ENCODE peak calls at places on chromosomes 13 and 19, in six cellular contexts. T is H1, F is HepG2, L is GM12892, S is K562, A is GM12878. N is an unnamed sample.

GRCh38 chr19:38667552-38668205 is 20.2 kb downstream of the ACTN4 start:
- DNase-seq in T (no peak), F (no peak), L (no peak), S (no peak), A (no peak), N (no peak)

GRCh38 chr19:43618921-43619261 is 538 bp downstream of the ZNF428 start:
- DNase-seq in T (no peak), F (peak), L (peak), S (no peak), A (peak), N (peak)

GRCh38 chr13:107835339-107836018 is 379.9 kb downstream of the LIG4 start:
- DNase-seq in T (no peak), F (no peak), L (no peak), S (no peak), A (no peak), N (no peak)

GRCh38 chr13:26198116-26198515 is 24.0 kb downstream of the RNF6 start:
- DNase-seq in T (no peak), F (no peak), L (no peak), S (no peak), A (no peak), N (no peak)

GRCh38 chr19:16025108-16026101 is 50.9 kb upstream of the TPM4 start:
- DNase-seq in T (no peak), F (peak), L (no peak), S (peak), A (no peak), N (no peak)

GRCh38 chr13:109344552-109345157 is 441.7 kb downstream of the IRS2 start:
- DNase-seq in T (no peak), F (peak), L (no peak), S (no peak), A (no peak), N (no peak)

GRCh38 chr19:10514211-10515145 is 2.8 kb downstream of the S1PR5 start:
- DNase-seq in T (no peak), F (no peak), L (no peak), S (no peak), A (no peak), N (no peak)

GRCh38 chr19:7868326-7868670 is 5.9 kb downstream of the PRR36 start:
- DNase-seq in T (no peak), F (no peak), L (no peak), S (peak), A (no peak), N (no peak)

GRCh38 chr19:44055870-44056269 is 4.0 kb downstream of the ZNF223 start:
- DNase-seq in T (no peak), F (no peak), L (no peak), S (no peak), A (no peak), N (no peak)

GRCh38 chr19:34430738-34431625 is 2.8 kb downstream of the UBA2 start:
- DNase-seq in T (no peak), F (peak), L (peak), S (peak), A (no peak), N (peak)

GRCh38 chr19:328025-328505 is 16.5 kb downstream of the MIER2 start:
- DNase-seq in T (no peak), F (no peak), L (no peak), S (no peak), A (no peak), N (no peak)

GRCh38 chr13:91664036-91664435 is 265.6 kb downstream of the GPC5 start:
- DNase-seq in T (no peak), F (no peak), L (no peak), S (no peak), A (no peak), N (no peak)

GRCh38 chr19:13839193-13839937 is 37.6 kb upstream of the NANOS3 start:
- DNase-seq in T (no peak), F (no peak), L (peak), S (peak), A (peak), N (peak)

GRCh38 chr19:17948474-17948966 is 15.7 kb downstream of the CCDC124 start:
- DNase-seq in T (no peak), F (no peak), L (no peak), S (no peak), A (no peak), N (no peak)

GRCh38 chr13:74555291-74556001 is 421.2 kb upstream of the KLF12 start:
- DNase-seq in T (no peak), F (no peak), L (no peak), S (no peak), A (no peak), N (no peak)

GRCh38 chr19:2678043-2678671 is 24.3 kb downstream of the GNG7 start:
- DNase-seq in T (no peak), F (no peak), L (peak), S (no peak), A (no peak), N (peak)

GRCh38 chr19:51904331-51905165 is at the start of gene ZNF649:
- DNase-seq in T (peak), F (peak), L (peak), S (peak), A (peak), N (peak)

GRCh38 chr19:19645233-19645870 is 1.9 kb upstream of the GMIP start:
- DNase-seq in T (no peak), F (no peak), L (no peak), S (no peak), A (no peak), N (no peak)

GRCh38 chr19:13846533-13847032 is 30.4 kb upstream of the NANOS3 start:
- DNase-seq in T (no peak), F (peak), L (peak), S (peak), A (peak), N (peak)

GRCh38 chr19:4456843-4457653 is 546 bp downstream of the UBXN6 start:
- DNase-seq in T (peak), F (no peak), L (peak), S (peak), A (no peak), N (peak)

GRCh38 chr13:99198630-99199029 is 2.0 kb upstream of the UBAC2 start:
- DNase-seq in T (no peak), F (no peak), L (no peak), S (no peak), A (no peak), N (no peak)

GRCh38 chr19:35513975-35514809 is 743 bp upstream of the DMKN start:
- DNase-seq in T (no peak), F (peak), L (no peak), S (peak), A (no peak), N (no peak)

GRCh38 chr13:50130686-50131051 is 115.4 kb downstream of the KCNRG start:
- DNase-seq in T (no peak), F (no peak), L (no peak), S (no peak), A (no peak), N (no peak)

GRCh38 chr13:24668955-24669354 is 11.3 kb upstream of the ATP12A start:
- DNase-seq in T (no peak), F (no peak), L (no peak), S (no peak), A (no peak), N (no peak)

GRCh38 chr13:99044764-99045163 is 66.9 kb upstream of the DOCK9 start:
- DNase-seq in T (no peak), F (no peak), L (no peak), S (no peak), A (no peak), N (no peak)

GRCh38 chr13:113083022-113083373 is 22.6 kb upstream of the F7 start:
- DNase-seq in T (no peak), F (no peak), L (no peak), S (no peak), A (no peak), N (no peak)

GRCh38 chr13:77516342-77516789 is 19.1 kb upstream of the SCEL start:
- DNase-seq in T (no peak), F (no peak), L (no peak), S (no peak), A (no peak), N (no peak)

GRCh38 chr13:37510441-37510840 is 88.1 kb downstream of the POSTN start:
- DNase-seq in T (no peak), F (no peak), L (no peak), S (no peak), A (no peak), N (no peak)

GRCh38 chr13:91141619-91142061 is 205.8 kb upstream of the MIR17HG start:
- DNase-seq in T (no peak), F (no peak), L (no peak), S (no peak), A (no peak), N (no peak)

GRCh38 chr13:21010621-21011020 is 50.8 kb downstream of the LATS2 start:
- DNase-seq in T (no peak), F (peak), L (no peak), S (peak), A (no peak), N (no peak)
- TF ChIP-seq TAF1 in T (no peak), F (no peak), L (no peak), S (no peak), A (no peak), N (no peak)

GRCh38 chr19:58559275-58560006 is 1.0 kb upstream of the UBE2M start:
- DNase-seq in T (no peak), F (peak), L (peak), S (peak), A (peak), N (peak)
- TF ChIP-seq POLR2A in T (peak), F (peak), L (peak), S (peak), A (peak), N (peak)

GRCh38 chr13:112054616-112055015 is 12.3 kb upstream of the SOX1 start:
- DNase-seq in T (no peak), F (no peak), L (no peak), S (no peak), A (no peak), N (no peak)

GRCh38 chr13:112056284-112056727 is 10.6 kb upstream of the SOX1 start:
- DNase-seq in T (no peak), F (no peak), L (no peak), S (no peak), A (no peak), N (no peak)

GRCh38 chr13:112055032-112055416 is 11.9 kb upstream of the SOX1 start:
- DNase-seq in T (no peak), F (no peak), L (no peak), S (no peak), A (no peak), N (no peak)

GRCh38 chr13:112056739-112057433 is 10.1 kb upstream of the SOX1 start:
- DNase-seq in T (no peak), F (no peak), L (no peak), S (no peak), A (no peak), N (no peak)

GRCh38 chr13:112055417-112056206 is 11.3 kb upstream of the SOX1 start:
- DNase-seq in T (no peak), F (no peak), L (no peak), S (no peak), A (no peak), N (no peak)
- TF ChIP-seq TAF1 in T (no peak), F (no peak), L (no peak), S (no peak), A (no peak), N (no peak)

GRCh38 chr19:54102421-54103169 is at the start of gene NDUFA3:
- DNase-seq in T (peak), F (peak), L (peak), S (peak), A (peak), N (peak)
- TF ChIP-seq POLR2A in T (no peak), F (peak), L (peak), S (peak), A (peak), N (peak)

GRCh38 chr19:11540642-11541041 is 2.0 kb downstream of the CNN1 start:
- DNase-seq in T (no peak), F (no peak), L (no peak), S (no peak), A (no peak), N (no peak)

GRCh38 chr19:11535792-11536595 is 2.7 kb upstream of the CNN1 start:
- DNase-seq in T (peak), F (peak), L (peak), S (peak), A (no peak), N (peak)

GRCh38 chr19:11541238-11541637 is 2.6 kb downstream of the CNN1 start:
- DNase-seq in T (no peak), F (no peak), L (no peak), S (no peak), A (no peak), N (no peak)

GRCh38 chr19:11538232-11539036 is at the start of gene CNN1:
- DNase-seq in T (peak), F (peak), L (no peak), S (peak), A (no peak), N (no peak)

DNA sequence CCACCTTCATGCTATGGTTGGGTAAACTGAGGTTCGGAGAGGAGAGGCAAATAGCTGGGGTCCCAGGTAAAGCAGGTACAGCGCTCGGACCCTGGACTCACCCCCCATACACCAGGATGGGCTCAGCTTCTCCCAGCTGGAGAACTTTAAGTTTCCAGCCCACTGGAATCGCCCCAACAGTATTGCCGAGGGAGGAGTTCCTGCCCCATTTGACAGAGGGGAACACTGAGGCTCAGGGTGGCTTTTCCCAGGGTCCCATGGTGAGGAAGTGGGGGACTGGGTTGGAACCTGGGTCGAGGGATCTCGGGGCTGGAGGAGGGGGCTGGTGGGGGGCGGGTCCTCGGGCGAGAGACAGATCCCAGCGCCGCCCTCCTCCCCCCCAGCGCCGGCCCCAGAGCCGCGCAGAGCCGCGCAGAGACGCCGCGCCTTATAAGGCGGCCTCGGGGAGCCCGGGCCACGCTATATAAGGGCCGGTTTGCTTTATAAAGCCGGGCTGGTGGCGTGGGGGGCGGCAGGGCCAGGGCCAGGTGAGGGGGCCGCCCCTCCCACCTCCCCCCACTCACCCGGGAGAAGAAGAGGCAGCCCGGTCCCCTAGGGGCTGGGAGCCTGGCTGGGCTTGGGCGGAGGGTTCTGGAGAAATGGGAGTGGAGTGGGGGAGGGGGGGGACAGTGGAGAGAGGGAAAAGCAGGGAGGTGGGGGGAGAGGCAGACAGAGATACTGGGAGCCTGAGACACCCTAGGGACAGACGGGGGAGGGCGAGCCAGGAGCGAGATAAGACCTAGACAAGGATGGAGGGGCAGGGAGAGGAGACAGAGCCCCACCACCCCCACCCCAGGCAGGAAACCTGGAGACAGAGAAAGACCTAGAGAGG is 1.1 kb downstream of the CNN1 start:
- DNase-seq in T (no peak), F (no peak), L (no peak), S (peak), A (no peak), N (no peak)
- TF ChIP-seq TAF1 in T (peak), F (no peak), L (no peak), S (no peak), A (no peak), N (no peak)

GRCh38 chr19:50205681-50206138 is 2.3 kb downstream of the MYH14 start:
- DNase-seq in T (no peak), F (no peak), L (no peak), S (no peak), A (no peak), N (no peak)
- TF ChIP-seq POLR2A in T (no peak), F (no peak), L (no peak), S (no peak), A (no peak), N (no peak)

N was measured in GM12891.